ENCODE peak calls at places on chromosomes 3 and 15, in four cellular contexts. E, I, F and J are unnamed samples.

GRCh38 chr15:70912187-70912586 is 19.6 kb downstream of the LRRC49 start:
- DNase-seq in I (no peak), F (peak; percentile 53), E (no peak), J (no peak)

GRCh38 chr3:65142476-65142875 is 454.7 kb upstream of the ADAMTS9 start:
- DNase-seq in I (no peak), F (no peak), E (no peak), J (no peak)

GRCh38 chr15:54500330-54500729 is 522.1 kb downstream of the UNC13C start:
- DNase-seq in F (no peak), E (no peak), I (no peak), J (no peak)

GRCh38 chr15:69603369-69604049 is 150.9 kb downstream of the RPLP1 start:
- DNase-seq in I (no peak), E (no peak), F (peak; percentile 13), J (no peak)

GRCh38 chr15:85024509-85025336 is 43.1 kb downstream of the PDE8A start:
- DNase-seq in F (peak; percentile 77), E (no peak), I (no peak), J (no peak)

GRCh38 chr15:70347766-70348558 is 250.2 kb upstream of the TLE3 start:
- DNase-seq in I (no peak), F (no peak), E (no peak), J (no peak)

GRCh38 chr3:52779411-52780297 is 2.3 kb downstream of the ITIH1 start:
- DNase-seq in F (no peak), I (no peak), E (no peak), J (no peak)

GRCh38 chr3:99708207-99708745 is 69.9 kb downstream of the COL8A1 start:
- DNase-seq in E (no peak), F (no peak), I (no peak), J (no peak)

GRCh38 chr3:128348805-128349531 is 117.7 kb downstream of the DNAJB8 start:
- DNase-seq in I (no peak), E (no peak), F (peak; percentile 14), J (no peak)

GRCh38 chr15:76936671-76937070 is 5.1 kb downstream of the RCN2 start:
- DNase-seq in I (no peak), E (no peak), F (no peak), J (no peak)

GRCh38 chr3:187295635-187296034 is 4.1 kb upstream of the MASP1 start:
- DNase-seq in E (no peak), I (peak; percentile 15), F (peak; percentile 49), J (no peak)

GRCh38 chr3:184687363-184688049 is 24.4 kb downstream of the MAGEF1 start:
- DNase-seq in I (no peak), F (no peak), E (peak; percentile 43), J (peak; percentile 78)

GRCh38 chr3:116059421-116060096 is 385.7 kb downstream of the LSAMP start:
- DNase-seq in E (no peak), F (peak; percentile 88), I (no peak), J (no peak)

GRCh38 chr15:77840962-77841361 is 208.2 kb upstream of the LINGO1 start:
- DNase-seq in E (no peak), F (peak; percentile 88), I (no peak), J (no peak)

GRCh38 chr15:27086800-27087199 is 115.8 kb downstream of the GABRG3 start:
- DNase-seq in I (no peak), F (no peak), E (no peak), J (no peak)

GRCh38 chr3:9497821-9498565 is 55.6 kb downstream of the LHFPL4 start:
- DNase-seq in I (no peak), E (no peak), F (peak; percentile 81), J (no peak)

GRCh38 chr3:66762888-66763287 is 235.2 kb upstream of the KBTBD8 start:
- DNase-seq in F (no peak), E (no peak), I (no peak), J (no peak)

GRCh38 chr15:49644364-49644794 is 23.5 kb downstream of the DTWD1 start:
- DNase-seq in E (no peak), F (no peak), I (no peak), J (no peak)

GRCh38 chr15:96296264-96296663 is 34.2 kb upstream of the NR2F2 start:
- DNase-seq in I (no peak), F (peak; percentile 85), E (no peak), J (no peak)

GRCh38 chr3:12884104-12884742 is 42.9 kb upstream of the RPL32 start:
- DNase-seq in E (peak; percentile 35), I (no peak), F (no peak), J (peak; percentile 71)

GRCh38 chr3:13622356-13622755 is 73.4 kb downstream of the FBLN2 start:
- DNase-seq in I (no peak), E (no peak), F (no peak), J (no peak)

GRCh38 chr15:96678386-96678785 is 347.9 kb downstream of the NR2F2 start:
- DNase-seq in I (no peak), F (no peak), E (no peak), J (no peak)

GRCh38 chr3:54891540-54891897 is 36.3 kb downstream of the LRTM1 start:
- DNase-seq in F (peak; percentile 99), I (peak; percentile 73), E (peak; percentile 78), J (peak; percentile 72)

GRCh38 chr3:29065211-29065785 is 215.6 kb upstream of the RBMS3 start:
- DNase-seq in F (peak; percentile 98), E (peak; percentile 60), I (no peak), J (no peak)

GRCh38 chr3:10557250-10557649 is 51.9 kb upstream of the ATP2B2 start:
- DNase-seq in E (no peak), I (no peak), F (no peak), J (peak; percentile 5)

GRCh38 chr15:83514584-83514983 is 67.4 kb downstream of the SH3GL3 start:
- DNase-seq in F (no peak), E (no peak), I (no peak), J (no peak)

GRCh38 chr3:45139372-45139894 is 6.7 kb downstream of the CDCP1 start:
- DNase-seq in E (no peak), F (no peak), I (no peak), J (no peak)

GRCh38 chr3:122362026-122362425 is 21.0 kb downstream of the MIX23 start:
- DNase-seq in I (no peak), E (no peak), F (no peak), J (no peak)

GRCh38 chr3:9809615-9810356 is at the start of gene TTLL3:
- DNase-seq in F (peak; percentile 60), I (peak; percentile 71), E (peak; percentile 85), J (peak; percentile 77)

GRCh38 chr15:70474682-70475438 is 288.5 kb downstream of the UACA start:
- DNase-seq in F (peak; percentile 94), I (no peak), E (peak; percentile 88), J (peak; percentile 54)

GRCh38 chr3:55854395-55854994 is 367.4 kb upstream of the WNT5A start:
- DNase-seq in E (no peak), F (no peak), I (no peak), J (no peak)

GRCh38 chr3:55724851-55725250 is 237.7 kb upstream of the WNT5A start:
- DNase-seq in I (no peak), F (no peak), E (no peak), J (no peak)

GRCh38 chr3:185306847-185307246 is 53.0 kb upstream of the EHHADH start:
- DNase-seq in E (no peak), F (no peak), I (no peak), J (no peak)

GRCh38 chr3:165797551-165797950 is 39.7 kb downstream of the BCHE start:
- DNase-seq in F (peak; percentile 20), E (no peak), I (no peak), J (no peak)

GRCh38 chr15:100784493-100785180 is 95.0 kb upstream of the ALDH1A3 start:
- DNase-seq in F (no peak), I (no peak), E (no peak), J (no peak)

GRCh38 chr3:17384567-17385296 is 357.7 kb downstream of the TBC1D5 start:
- DNase-seq in I (no peak), E (no peak), F (no peak), J (no peak)

GRCh38 chr15:92118162-92118935 is 264.8 kb downstream of the SLCO3A1 start:
- DNase-seq in E (no peak), F (no peak), I (no peak), J (no peak)

DNA sequence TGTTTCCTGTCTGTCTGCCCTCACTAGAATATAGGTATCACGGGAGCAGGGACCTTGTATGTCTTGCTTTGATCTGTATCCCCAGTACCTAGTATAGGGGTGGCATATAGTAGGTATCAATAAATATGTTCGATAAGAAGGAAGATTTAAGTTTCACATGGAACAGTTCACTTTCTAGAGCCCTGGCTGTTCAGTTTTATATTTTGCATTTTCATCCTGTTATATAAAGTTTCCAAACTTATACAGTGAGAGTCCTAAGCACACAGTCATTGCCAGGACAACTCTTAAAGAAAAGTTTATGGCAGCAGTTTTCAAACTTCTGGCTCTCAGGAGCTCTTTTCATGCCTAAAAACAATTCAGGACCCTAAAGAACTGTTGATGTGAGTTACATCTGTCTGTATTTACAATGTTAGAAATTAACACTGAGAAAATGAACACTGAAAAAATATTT is 13.4 kb downstream of the ITPR1 start:
- DNase-seq in F (no peak), E (no peak), I (no peak), J (no peak)
- H3K4me1 ChIP-seq in F (no peaks in the 10 kb centered on the region), E (no peaks in the 10 kb centered on the region), I (peaks cover 18% of the 10 kb centered on the region), J (peaks cover 10% of the 10 kb centered on the region)

GRCh38 chr15:98403569-98403968 is 244.8 kb upstream of the IGF1R start:
- DNase-seq in E (no peak), I (no peak), F (no peak), J (no peak)

GRCh38 chr15:98408231-98408630 is 240.1 kb upstream of the IGF1R start:
- DNase-seq in I (no peak), E (no peak), F (no peak), J (no peak)

GRCh38 chr15:98403169-98403568 is 245.2 kb upstream of the IGF1R start:
- DNase-seq in F (no peak), I (no peak), E (no peak), J (no peak)

GRCh38 chr15:98401029-98401428 is 247.3 kb upstream of the IGF1R start:
- DNase-seq in F (no peak), E (peak; percentile 55), I (no peak), J (peak; percentile 49)

DNA sequence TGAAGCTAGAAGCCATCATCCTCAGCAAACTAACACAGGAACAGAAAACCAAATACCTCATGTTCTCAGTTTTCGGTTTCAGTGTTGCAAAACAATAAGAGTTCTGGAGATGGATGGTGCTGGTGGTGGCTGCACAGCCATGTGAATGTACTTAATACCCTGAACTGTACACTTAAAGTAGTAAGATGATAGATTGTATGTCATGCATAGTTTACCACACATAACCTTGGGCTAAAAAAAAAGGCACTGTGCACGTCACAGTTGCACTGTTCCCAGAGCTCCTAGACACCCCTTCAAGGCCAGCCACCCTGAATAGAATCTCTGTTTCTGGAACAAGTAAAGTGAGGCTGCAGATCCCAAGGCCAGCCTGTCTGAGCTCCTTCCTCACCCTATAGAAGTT is 243.3 kb upstream of the IGF1R start:
- DNase-seq in F (no peak), I (no peak), E (no peak), J (no peak)
- TF ChIP-seq CTCF in F (no peak), I (no peak), E (no peak), J (no peak)

GRCh38 chr3:124888482-124889441 is 1.6 kb upstream of the ITGB5 start:
- DNase-seq in I (no peak), F (no peak), E (no peak), J (no peak)
- H3K4me3 ChIP-seq in I (no peak overlapping the region), F (no peak overlapping the region), E (no peak overlapping the region), J (no peak overlapping the region)

DNA sequence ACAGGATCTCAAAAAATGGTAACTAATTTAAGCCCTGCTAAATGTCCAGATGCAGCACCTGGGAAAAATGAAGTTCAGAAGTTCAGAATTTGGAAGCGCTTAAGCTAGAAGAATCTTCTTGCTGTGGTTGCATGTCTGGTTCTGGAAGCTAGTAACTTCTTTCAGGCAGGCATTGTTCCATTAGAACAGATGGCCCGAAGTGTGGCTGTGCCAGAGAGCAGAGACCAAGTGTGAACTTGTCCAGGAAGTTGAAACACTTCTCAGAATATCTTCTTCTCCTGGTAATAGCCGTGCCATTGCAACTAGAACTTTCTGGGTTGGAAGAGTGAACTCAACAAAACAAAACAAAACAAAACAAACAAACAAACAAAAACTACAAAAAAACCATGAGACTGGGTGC is 80.0 kb downstream of the MITF start:
- DNase-seq in F (no peak), E (peak; percentile 21), I (no peak), J (peak; percentile 61)
- H3K4me1 ChIP-seq in F (no peaks in the 10 kb centered on the region), E (peaks cover 77% of the 10 kb centered on the region), I (peaks cover 30% of the 10 kb centered on the region), J (peaks cover 74% of the 10 kb centered on the region)